ENCODE peak calls at places on chromosomes 16 and 17, in five cellular contexts. D is K562, M is GM12878, G is H1, F is HepG2. H is an unnamed sample.

GRCh38 chr16:70255584-70255983 is 3.8 kb upstream of the EXOSC6 start:
- DNase-seq in D (peak), M (no peak), G (peak), F (no peak), H (no peak)

GRCh38 chr17:7716299-7716886 is 1.2 kb upstream of the DNAH2 start:
- DNase-seq in D (no peak), M (no peak), G (no peak), F (no peak), H (no peak)

GRCh38 chr17:79478051-79478461 is 132.8 kb downstream of the RBFOX3 start:
- DNase-seq in D (no peak), M (no peak), G (no peak), F (no peak), H (no peak)

GRCh38 chr16:4550587-4550986 is 5.6 kb upstream of the C16orf96 start:
- DNase-seq in D (peak), M (no peak), G (no peak), F (no peak), H (no peak)

GRCh38 chr17:9928601-9929341 is 23.7 kb upstream of the RCVRN start:
- DNase-seq in D (peak), M (no peak), G (peak), F (peak), H (peak)

GRCh38 chr16:49158029-49158642 is 123.5 kb downstream of the CBLN1 start:
- DNase-seq in D (peak), M (no peak), G (peak), F (peak), H (peak)

GRCh38 chr16:11034005-11034404 is 89.6 kb downstream of the CLEC16A start:
- DNase-seq in D (no peak), M (no peak), G (no peak), F (no peak), H (no peak)

GRCh38 chr17:66790476-66791061 is 44.3 kb upstream of the CACNG5 start:
- DNase-seq in D (no peak), M (no peak), G (no peak), F (no peak), H (no peak)

GRCh38 chr17:27550974-27551505 is 79.9 kb upstream of the LGALS9 start:
- DNase-seq in D (no peak), M (no peak), G (no peak), F (no peak), H (no peak)

GRCh38 chr16:2520784-2521577 is 810 bp downstream of the AMDHD2 start:
- DNase-seq in D (peak), M (no peak), G (no peak), F (peak), H (no peak)

GRCh38 chr17:40303009-40303657 is 5.8 kb upstream of the RARA start:
- DNase-seq in D (peak), M (no peak), G (no peak), F (peak), H (peak)

GRCh38 chr16:88570691-88571092 is 489 bp downstream of the ZC3H18 start:
- DNase-seq in D (peak), M (no peak), G (no peak), F (no peak), H (no peak)

DNA sequence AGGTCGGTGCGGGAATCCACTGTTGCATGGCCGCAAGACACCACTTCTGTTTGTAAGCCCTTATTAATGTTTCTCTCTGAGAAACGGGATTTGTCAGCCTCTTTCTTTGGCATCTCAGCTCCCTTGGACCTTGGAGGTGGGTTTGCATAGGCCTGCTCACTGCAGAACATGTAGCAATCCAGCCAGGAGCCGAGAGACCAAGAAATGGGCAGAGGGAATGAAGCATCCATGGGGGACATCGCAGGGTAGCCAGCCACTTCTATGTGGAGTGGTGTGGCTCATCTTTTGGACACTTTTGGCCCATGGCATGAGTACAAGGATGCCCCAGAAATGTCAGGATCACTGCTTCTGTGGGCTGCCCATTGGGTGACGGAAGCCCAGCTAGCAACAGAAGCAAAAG is 79.4 kb downstream of the GSG1L start:
- DNase-seq in D (no peak), M (no peak), G (no peak), F (no peak), H (no peak)
- TF ChIP-seq EZH2 in D (no peak), M (no peak), G (no peak), F (no peak), H (no peak)

GRCh38 chr17:81388612-81389367 is 6.5 kb upstream of the BAHCC1 start:
- DNase-seq in D (no peak), M (no peak), G (peak), F (peak), H (no peak)
- TF ChIP-seq MAX in D (no peak), M (no peak), G (no peak), F (no peak), H (no peak)

GRCh38 chr16:19883296-19883951 is 1.2 kb downstream of the GPRC5B start:
- DNase-seq in D (peak), M (no peak), G (peak), F (no peak), H (no peak)

GRCh38 chr16:19882641-19883040 is 2.0 kb downstream of the GPRC5B start:
- DNase-seq in D (no peak), M (no peak), G (peak), F (no peak), H (no peak)

GRCh38 chr16:19882186-19882585 is 2.5 kb downstream of the GPRC5B start:
- DNase-seq in D (no peak), M (no peak), G (peak), F (no peak), H (no peak)

GRCh38 chr16:19881028-19881427 is 3.6 kb downstream of the GPRC5B start:
- DNase-seq in D (no peak), M (no peak), G (no peak), F (no peak), H (no peak)

GRCh38 chr16:19881783-19882182 is 2.9 kb downstream of the GPRC5B start:
- DNase-seq in D (no peak), M (no peak), G (peak), F (no peak), H (no peak)
- TF ChIP-seq SRF in D (no peak), M (no peak), G (no peak), F (no peak), H (no peak)

GRCh38 chr17:47728214-47728877 is 4.7 kb upstream of the TBX21 start:
- DNase-seq in D (no peak), M (no peak), G (no peak), F (no peak), H (no peak)

GRCh38 chr17:47725446-47726109 is 7.5 kb upstream of the TBX21 start:
- DNase-seq in D (no peak), M (no peak), G (no peak), F (no peak), H (no peak)

GRCh38 chr17:47729486-47729885 is 3.5 kb upstream of the TBX21 start:
- DNase-seq in D (no peak), M (no peak), G (no peak), F (no peak), H (no peak)

GRCh38 chr17:47726796-47727703 is 6.0 kb upstream of the TBX21 start:
- DNase-seq in D (no peak), M (no peak), G (no peak), F (no peak), H (no peak)

DNA sequence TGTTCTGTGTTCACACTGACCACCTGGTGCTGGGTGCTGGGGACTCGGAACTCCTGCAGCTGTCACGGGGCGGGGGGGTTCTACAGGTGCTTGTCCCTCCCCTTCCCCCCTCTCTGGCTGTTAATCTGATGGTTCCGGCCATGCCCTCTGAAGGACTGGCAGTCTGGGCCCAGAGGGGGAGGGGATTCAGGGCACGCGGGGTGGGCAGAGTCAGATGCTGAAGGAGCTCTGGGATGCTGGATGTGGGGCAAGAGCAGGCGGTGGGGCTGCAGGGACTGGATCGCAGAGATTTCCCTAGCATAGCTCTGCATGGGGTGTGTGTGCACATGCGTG is 5.4 kb upstream of the TBX21 start:
- DNase-seq in D (no peak), M (no peak), G (no peak), F (no peak), H (no peak)
- TF ChIP-seq EZH2 in D (no peak), M (no peak), G (no peak), F (no peak), H (no peak)

GRCh38 chr16:87350681-87351319 is 32.8 kb downstream of the FBXO31 start:
- DNase-seq in D (no peak), M (no peak), G (no peak), F (no peak), H (no peak)
- TF ChIP-seq MAX in D (no peak), M (no peak), G (no peak), F (no peak), H (no peak)

GRCh38 chr17:50180066-50180465 is 14.3 kb downstream of the SGCA start:
- DNase-seq in D (no peak), M (no peak), G (no peak), F (no peak), H (no peak)
- TF ChIP-seq SRF in D (no peak), M (no peak), G (no peak), F (no peak), H (no peak)